ENCODE peak calls at places on chromosomes 12 and 14, in nine cellular contexts. One of them, this sample, is unnamed.

GRCh38 chr12:89960607-89961394 is 252.2 kb upstream of the ATP2B1 start:
- DNase-seq in endothelial cell of umbilical vein: no peak
- DNase-seq in stimulated activated CD4-positive, alpha-beta T cell treated with anti-CD3 and anti-CD28 coated beads, Interleukin-12 subunit alpha, Interleukin-12 subunit beta, amount 100 ng/mL, for 4 hours: no peak
- DNase-seq in Daoy: peak
- DNase-seq in left colon: peak
- DNase-seq in kidney: no peak
- DNase-seq in putamen: no peak
- DNase-seq in keratinocyte: no peak
- DNase-seq in GM20000: no peak
- DNase-seq in this sample: peak

GRCh38 chr12:87801860-87802720 is 227.1 kb downstream of the C12orf50 start:
- DNase-seq in endothelial cell of umbilical vein: peak
- DNase-seq in stimulated activated CD4-positive, alpha-beta T cell treated with anti-CD3 and anti-CD28 coated beads, Interleukin-12 subunit alpha, Interleukin-12 subunit beta, amount 100 ng/mL, for 4 hours: no peak
- DNase-seq in Daoy: peak
- DNase-seq in left colon: no peak
- DNase-seq in kidney: no peak
- DNase-seq in putamen: no peak
- DNase-seq in keratinocyte: no peak
- DNase-seq in GM20000: no peak
- DNase-seq in this sample: no peak

GRCh38 chr12:20523658-20524057 is 155.3 kb downstream of the PDE3A start:
- DNase-seq in endothelial cell of umbilical vein: no peak
- DNase-seq in stimulated activated CD4-positive, alpha-beta T cell treated with anti-CD3 and anti-CD28 coated beads, Interleukin-12 subunit alpha, Interleukin-12 subunit beta, amount 100 ng/mL, for 4 hours: no peak
- DNase-seq in Daoy: no peak
- DNase-seq in left colon: no peak
- DNase-seq in kidney: no peak
- DNase-seq in putamen: no peak
- DNase-seq in keratinocyte: no peak
- DNase-seq in GM20000: no peak
- DNase-seq in this sample: no peak

GRCh38 chr12:1972856-1973317 is 31.4 kb downstream of the DCP1B start:
- DNase-seq in endothelial cell of umbilical vein: peak
- DNase-seq in stimulated activated CD4-positive, alpha-beta T cell treated with anti-CD3 and anti-CD28 coated beads, Interleukin-12 subunit alpha, Interleukin-12 subunit beta, amount 100 ng/mL, for 4 hours: no peak
- DNase-seq in Daoy: no peak
- DNase-seq in left colon: peak
- DNase-seq in kidney: no peak
- DNase-seq in putamen: peak
- DNase-seq in keratinocyte: no peak
- DNase-seq in GM20000: no peak
- DNase-seq in this sample: no peak

GRCh38 chr14:78107171-78107570 is 63.0 kb upstream of the NRXN3 start:
- DNase-seq in endothelial cell of umbilical vein: no peak
- DNase-seq in stimulated activated CD4-positive, alpha-beta T cell treated with anti-CD3 and anti-CD28 coated beads, Interleukin-12 subunit alpha, Interleukin-12 subunit beta, amount 100 ng/mL, for 4 hours: no peak
- DNase-seq in Daoy: no peak
- DNase-seq in left colon: no peak
- DNase-seq in kidney: no peak
- DNase-seq in putamen: no peak
- DNase-seq in keratinocyte: no peak
- DNase-seq in GM20000: no peak
- DNase-seq in this sample: no peak

GRCh38 chr14:23801766-23802165 is 151.8 kb upstream of the DHRS4 start:
- DNase-seq in endothelial cell of umbilical vein: no peak
- DNase-seq in stimulated activated CD4-positive, alpha-beta T cell treated with anti-CD3 and anti-CD28 coated beads, Interleukin-12 subunit alpha, Interleukin-12 subunit beta, amount 100 ng/mL, for 4 hours: no peak
- DNase-seq in Daoy: no peak
- DNase-seq in left colon: no peak
- DNase-seq in kidney: no peak
- DNase-seq in putamen: no peak
- DNase-seq in keratinocyte: no peak
- DNase-seq in GM20000: no peak
- DNase-seq in this sample: no peak

GRCh38 chr12:23906329-23906728 is 43.1 kb downstream of the SOX5 start:
- DNase-seq in endothelial cell of umbilical vein: no peak
- DNase-seq in stimulated activated CD4-positive, alpha-beta T cell treated with anti-CD3 and anti-CD28 coated beads, Interleukin-12 subunit alpha, Interleukin-12 subunit beta, amount 100 ng/mL, for 4 hours: no peak
- DNase-seq in Daoy: peak
- DNase-seq in left colon: no peak
- DNase-seq in kidney: no peak
- DNase-seq in putamen: no peak
- DNase-seq in keratinocyte: no peak
- DNase-seq in GM20000: no peak
- DNase-seq in this sample: no peak

GRCh38 chr14:70706177-70706576 is 64.5 kb downstream of the TTC9 start:
- DNase-seq in endothelial cell of umbilical vein: no peak
- DNase-seq in stimulated activated CD4-positive, alpha-beta T cell treated with anti-CD3 and anti-CD28 coated beads, Interleukin-12 subunit alpha, Interleukin-12 subunit beta, amount 100 ng/mL, for 4 hours: no peak
- DNase-seq in Daoy: no peak
- DNase-seq in left colon: no peak
- DNase-seq in kidney: no peak
- DNase-seq in putamen: no peak
- DNase-seq in keratinocyte: no peak
- DNase-seq in GM20000: no peak
- DNase-seq in this sample: no peak

GRCh38 chr14:100124551-100125088 is 34.8 kb downstream of the DEGS2 start:
- DNase-seq in endothelial cell of umbilical vein: no peak
- DNase-seq in stimulated activated CD4-positive, alpha-beta T cell treated with anti-CD3 and anti-CD28 coated beads, Interleukin-12 subunit alpha, Interleukin-12 subunit beta, amount 100 ng/mL, for 4 hours: no peak
- DNase-seq in Daoy: no peak
- DNase-seq in left colon: no peak
- DNase-seq in kidney: no peak
- DNase-seq in putamen: no peak
- DNase-seq in keratinocyte: no peak
- DNase-seq in GM20000: no peak
- DNase-seq in this sample: no peak

GRCh38 chr12:129971721-129972120 is 67.9 kb upstream of the TMEM132D start:
- DNase-seq in endothelial cell of umbilical vein: no peak
- DNase-seq in stimulated activated CD4-positive, alpha-beta T cell treated with anti-CD3 and anti-CD28 coated beads, Interleukin-12 subunit alpha, Interleukin-12 subunit beta, amount 100 ng/mL, for 4 hours: no peak
- DNase-seq in Daoy: no peak
- DNase-seq in left colon: no peak
- DNase-seq in kidney: no peak
- DNase-seq in putamen: no peak
- DNase-seq in keratinocyte: no peak
- DNase-seq in GM20000: no peak
- DNase-seq in this sample: no peak

GRCh38 chr12:63034601-63035000 is 99.7 kb upstream of the PPM1H start:
- DNase-seq in endothelial cell of umbilical vein: no peak
- DNase-seq in stimulated activated CD4-positive, alpha-beta T cell treated with anti-CD3 and anti-CD28 coated beads, Interleukin-12 subunit alpha, Interleukin-12 subunit beta, amount 100 ng/mL, for 4 hours: no peak
- DNase-seq in Daoy: no peak
- DNase-seq in left colon: no peak
- DNase-seq in kidney: no peak
- DNase-seq in putamen: no peak
- DNase-seq in keratinocyte: no peak
- DNase-seq in GM20000: no peak
- DNase-seq in this sample: no peak

GRCh38 chr12:88308825-88309224 is 166.7 kb downstream of the TMTC3 start:
- DNase-seq in endothelial cell of umbilical vein: peak
- DNase-seq in stimulated activated CD4-positive, alpha-beta T cell treated with anti-CD3 and anti-CD28 coated beads, Interleukin-12 subunit alpha, Interleukin-12 subunit beta, amount 100 ng/mL, for 4 hours: no peak
- DNase-seq in Daoy: peak
- DNase-seq in left colon: no peak
- DNase-seq in kidney: no peak
- DNase-seq in putamen: no peak
- DNase-seq in keratinocyte: no peak
- DNase-seq in GM20000: no peak
- DNase-seq in this sample: no peak

GRCh38 chr14:63727231-63727735 is 582 bp downstream of the SGPP1 start:
- DNase-seq in endothelial cell of umbilical vein: peak
- DNase-seq in stimulated activated CD4-positive, alpha-beta T cell treated with anti-CD3 and anti-CD28 coated beads, Interleukin-12 subunit alpha, Interleukin-12 subunit beta, amount 100 ng/mL, for 4 hours: peak
- DNase-seq in Daoy: peak
- DNase-seq in left colon: peak
- DNase-seq in kidney: peak
- DNase-seq in putamen: peak
- DNase-seq in keratinocyte: no peak
- DNase-seq in GM20000: no peak
- DNase-seq in this sample: no peak

GRCh38 chr14:89164168-89165074 is 252.6 kb downstream of the FOXN3 start:
- DNase-seq in endothelial cell of umbilical vein: peak
- DNase-seq in stimulated activated CD4-positive, alpha-beta T cell treated with anti-CD3 and anti-CD28 coated beads, Interleukin-12 subunit alpha, Interleukin-12 subunit beta, amount 100 ng/mL, for 4 hours: no peak
- DNase-seq in Daoy: no peak
- DNase-seq in left colon: no peak
- DNase-seq in kidney: no peak
- DNase-seq in putamen: no peak
- DNase-seq in keratinocyte: no peak
- DNase-seq in GM20000: peak
- DNase-seq in this sample: no peak

GRCh38 chr14:63045612-63046320 is 508 bp upstream of the KCNH5 start:
- DNase-seq in endothelial cell of umbilical vein: no peak
- DNase-seq in stimulated activated CD4-positive, alpha-beta T cell treated with anti-CD3 and anti-CD28 coated beads, Interleukin-12 subunit alpha, Interleukin-12 subunit beta, amount 100 ng/mL, for 4 hours: no peak
- DNase-seq in Daoy: peak
- DNase-seq in left colon: no peak
- DNase-seq in kidney: peak
- DNase-seq in putamen: peak
- DNase-seq in keratinocyte: no peak
- DNase-seq in GM20000: no peak
- DNase-seq in this sample: no peak

GRCh38 chr14:104991896-104992230 is 6.3 kb downstream of the CLBA1 start:
- DNase-seq in endothelial cell of umbilical vein: no peak
- DNase-seq in stimulated activated CD4-positive, alpha-beta T cell treated with anti-CD3 and anti-CD28 coated beads, Interleukin-12 subunit alpha, Interleukin-12 subunit beta, amount 100 ng/mL, for 4 hours: no peak
- DNase-seq in Daoy: no peak
- DNase-seq in left colon: no peak
- DNase-seq in kidney: no peak
- DNase-seq in putamen: no peak
- DNase-seq in keratinocyte: no peak
- DNase-seq in GM20000: no peak
- DNase-seq in this sample: no peak

GRCh38 chr12:44847888-44848770 is 28.0 kb downstream of the NELL2 start:
- DNase-seq in endothelial cell of umbilical vein: no peak
- DNase-seq in stimulated activated CD4-positive, alpha-beta T cell treated with anti-CD3 and anti-CD28 coated beads, Interleukin-12 subunit alpha, Interleukin-12 subunit beta, amount 100 ng/mL, for 4 hours: peak
- DNase-seq in Daoy: peak
- DNase-seq in left colon: no peak
- DNase-seq in kidney: no peak
- DNase-seq in putamen: no peak
- DNase-seq in keratinocyte: no peak
- DNase-seq in GM20000: peak
- DNase-seq in this sample: peak

GRCh38 chr12:124809878-124810277 is 53.8 kb downstream of the SCARB1 start:
- DNase-seq in endothelial cell of umbilical vein: no peak
- DNase-seq in stimulated activated CD4-positive, alpha-beta T cell treated with anti-CD3 and anti-CD28 coated beads, Interleukin-12 subunit alpha, Interleukin-12 subunit beta, amount 100 ng/mL, for 4 hours: no peak
- DNase-seq in Daoy: no peak
- DNase-seq in left colon: no peak
- DNase-seq in kidney: no peak
- DNase-seq in putamen: no peak
- DNase-seq in keratinocyte: no peak
- DNase-seq in GM20000: no peak
- DNase-seq in this sample: no peak

GRCh38 chr12:121579981-121580868 is 598 bp downstream of the KDM2B start:
- DNase-seq in endothelial cell of umbilical vein: peak
- DNase-seq in stimulated activated CD4-positive, alpha-beta T cell treated with anti-CD3 and anti-CD28 coated beads, Interleukin-12 subunit alpha, Interleukin-12 subunit beta, amount 100 ng/mL, for 4 hours: peak
- DNase-seq in Daoy: peak
- DNase-seq in left colon: peak
- DNase-seq in kidney: peak
- DNase-seq in putamen: peak
- DNase-seq in keratinocyte: no peak
- DNase-seq in GM20000: peak
- DNase-seq in this sample: peak

GRCh38 chr12:34396006-34396860 is 373.9 kb downstream of the ALG10 start:
- DNase-seq in endothelial cell of umbilical vein: no peak
- DNase-seq in stimulated activated CD4-positive, alpha-beta T cell treated with anti-CD3 and anti-CD28 coated beads, Interleukin-12 subunit alpha, Interleukin-12 subunit beta, amount 100 ng/mL, for 4 hours: no peak
- DNase-seq in Daoy: no peak
- DNase-seq in left colon: peak
- DNase-seq in kidney: peak
- DNase-seq in putamen: no peak
- DNase-seq in keratinocyte: no peak
- DNase-seq in GM20000: peak
- DNase-seq in this sample: peak

GRCh38 chr12:68813242-68813593 is 5.2 kb downstream of the MDM2 start:
- DNase-seq in endothelial cell of umbilical vein: no peak
- DNase-seq in stimulated activated CD4-positive, alpha-beta T cell treated with anti-CD3 and anti-CD28 coated beads, Interleukin-12 subunit alpha, Interleukin-12 subunit beta, amount 100 ng/mL, for 4 hours: no peak
- DNase-seq in Daoy: no peak
- DNase-seq in left colon: no peak
- DNase-seq in kidney: no peak
- DNase-seq in putamen: no peak
- DNase-seq in keratinocyte: no peak
- DNase-seq in GM20000: no peak
- DNase-seq in this sample: no peak

GRCh38 chr12:7711133-7711532 is at the start of gene DPPA3:
- DNase-seq in endothelial cell of umbilical vein: no peak
- DNase-seq in stimulated activated CD4-positive, alpha-beta T cell treated with anti-CD3 and anti-CD28 coated beads, Interleukin-12 subunit alpha, Interleukin-12 subunit beta, amount 100 ng/mL, for 4 hours: no peak
- DNase-seq in Daoy: no peak
- DNase-seq in left colon: no peak
- DNase-seq in kidney: no peak
- DNase-seq in putamen: no peak
- DNase-seq in keratinocyte: no peak
- DNase-seq in GM20000: no peak
- DNase-seq in this sample: no peak

GRCh38 chr12:15227004-15227679 is 5.9 kb upstream of the RERG start:
- DNase-seq in endothelial cell of umbilical vein: peak
- DNase-seq in stimulated activated CD4-positive, alpha-beta T cell treated with anti-CD3 and anti-CD28 coated beads, Interleukin-12 subunit alpha, Interleukin-12 subunit beta, amount 100 ng/mL, for 4 hours: peak
- DNase-seq in Daoy: peak
- DNase-seq in left colon: peak
- DNase-seq in kidney: peak
- DNase-seq in putamen: no peak
- DNase-seq in keratinocyte: no peak
- DNase-seq in GM20000: peak
- DNase-seq in this sample: peak

GRCh38 chr12:92139634-92140555 is 5.8 kb downstream of the BTG1 start:
- DNase-seq in endothelial cell of umbilical vein: peak
- DNase-seq in stimulated activated CD4-positive, alpha-beta T cell treated with anti-CD3 and anti-CD28 coated beads, Interleukin-12 subunit alpha, Interleukin-12 subunit beta, amount 100 ng/mL, for 4 hours: no peak
- DNase-seq in Daoy: no peak
- DNase-seq in left colon: no peak
- DNase-seq in kidney: no peak
- DNase-seq in putamen: no peak
- DNase-seq in keratinocyte: no peak
- DNase-seq in GM20000: no peak
- DNase-seq in this sample: no peak

GRCh38 chr14:22047105-22047504 is 373.5 kb upstream of the OR4E1 start:
- DNase-seq in endothelial cell of umbilical vein: peak
- DNase-seq in stimulated activated CD4-positive, alpha-beta T cell treated with anti-CD3 and anti-CD28 coated beads, Interleukin-12 subunit alpha, Interleukin-12 subunit beta, amount 100 ng/mL, for 4 hours: no peak
- DNase-seq in Daoy: peak
- DNase-seq in left colon: no peak
- DNase-seq in kidney: no peak
- DNase-seq in putamen: peak
- DNase-seq in keratinocyte: no peak
- DNase-seq in GM20000: peak
- DNase-seq in this sample: peak

This sample was measured in stimulated activated naive CD8-positive, alpha-beta T cell treated with anti-CD3 and anti-CD28 coated beads, Interleukin-15, amount 100 ng/mL, for 72 hours.